ENCODE peak calls at places on chromosomes 3 and 15, in six cellular contexts. V, U, F, S, W and R are unnamed samples.

GRCh38 chr3:4593014-4593413 is 99.9 kb downstream of the ITPR1 start:
- DNase-seq in V (no peak), U (no peak), F (no peak), S (no peak), W (no peak), R (no peak)

GRCh38 chr15:60255390-60255789 is 142.4 kb downstream of the ANXA2 start:
- DNase-seq in V (no peak), U (no peak), F (no peak), S (no peak), W (no peak), R (no peak)

GRCh38 chr3:120848503-120848902 is 59.5 kb upstream of the STXBP5L start:
- DNase-seq in V (no peak), U (no peak), F (no peak), S (no peak), W (no peak), R (no peak)

GRCh38 chr3:141093971-141094401 is 42.8 kb downstream of the SPSB4 start:
- DNase-seq in V (no peak), U (no peak), F (no peak), S (no peak), W (no peak), R (no peak)

GRCh38 chr15:31327674-31328424 is 1.2 kb downstream of the KLF13 start:
- DNase-seq in V (peak), U (no peak), F (peak), S (no peak), W (peak), R (peak)

GRCh38 chr3:55191911-55192787 is 264.3 kb upstream of the LRTM1 start:
- DNase-seq in V (no peak), U (peak), F (no peak), S (no peak), W (no peak), R (peak)

GRCh38 chr3:165491487-165491886 is 295.3 kb upstream of the SLITRK3 start:
- DNase-seq in V (no peak), U (no peak), F (no peak), S (no peak), W (no peak), R (no peak)

GRCh38 chr3:13023251-13024055 is 49.8 kb downstream of the IQSEC1 start:
- DNase-seq in V (no peak), U (no peak), F (no peak), S (no peak), W (no peak), R (peak)

GRCh38 chr3:4820296-4821121 is 158.7 kb upstream of the BHLHE40 start:
- DNase-seq in V (no peak), U (no peak), F (no peak), S (no peak), W (no peak), R (no peak)

GRCh38 chr3:194987571-194988494 is 283.1 kb downstream of the XXYLT1 start:
- DNase-seq in V (no peak), U (no peak), F (no peak), S (no peak), W (no peak), R (no peak)

GRCh38 chr3:178270838-178271237 is 265.4 kb upstream of the KCNMB2 start:
- DNase-seq in V (no peak), U (no peak), F (no peak), S (no peak), W (no peak), R (no peak)

GRCh38 chr3:66259721-66260255 is 39.0 kb downstream of the SLC25A26 start:
- DNase-seq in V (no peak), U (no peak), F (no peak), S (no peak), W (no peak), R (no peak)

GRCh38 chr3:28247286-28247685 is 5.9 kb downstream of the CMC1 start:
- DNase-seq in V (no peak), U (no peak), F (no peak), S (no peak), W (no peak), R (no peak)

GRCh38 chr3:139472380-139473010 is 3.8 kb downstream of the RBP2 start:
- DNase-seq in V (no peak), U (no peak), F (no peak), S (no peak), W (no peak), R (no peak)

GRCh38 chr3:50624634-50625033 is 7.7 kb downstream of the MAPKAPK3 start:
- DNase-seq in V (no peak), U (no peak), F (no peak), S (no peak), W (no peak), R (peak)

GRCh38 chr15:38860682-38861081 is 296.1 kb upstream of the RASGRP1 start:
- DNase-seq in V (no peak), U (no peak), F (no peak), S (no peak), W (no peak), R (no peak)